ENCODE peak calls at places on chromosomes 2 and 18, in six cellular contexts. One of them, this sample, is unnamed.

GRCh38 chr2:237743024-237743423 is 55.6 kb upstream of the RBM44 start:
- DNase-seq in GM12891: no peak
- DNase-seq in K562: no peak
- DNase-seq in HepG2: no peak
- DNase-seq in H1: no peak
- DNase-seq in GM12878: no peak
- DNase-seq in this sample: no peak

GRCh38 chr18:58319719-58320118 is 275.7 kb downstream of the NEDD4L start:
- DNase-seq in H1: no peak
- DNase-seq in GM12891: no peak
- DNase-seq in HepG2: no peak
- DNase-seq in K562: no peak
- DNase-seq in GM12878: no peak
- DNase-seq in this sample: no peak

GRCh38 chr2:237581751-237582746 is 8.5 kb downstream of the RAB17 start:
- DNase-seq in K562: peak
- DNase-seq in HepG2: peak
- DNase-seq in H1: no peak
- DNase-seq in GM12891: peak
- DNase-seq in GM12878: peak
- DNase-seq in this sample: no peak

GRCh38 chr2:96799623-96799935 is 16.5 kb upstream of the CNNM3 start:
- DNase-seq in H1: no peak
- DNase-seq in K562: no peak
- DNase-seq in HepG2: no peak
- DNase-seq in GM12891: no peak
- DNase-seq in GM12878: no peak
- DNase-seq in this sample: no peak

GRCh38 chr2:72950558-72951255 is 33.4 kb downstream of the EMX1 start:
- DNase-seq in K562: no peak
- DNase-seq in GM12878: no peak
- DNase-seq in H1: no peak
- DNase-seq in HepG2: no peak
- DNase-seq in GM12891: no peak
- DNase-seq in this sample: no peak

GRCh38 chr18:47658498-47658897 is 272.0 kb downstream of the SMAD2 start:
- DNase-seq in GM12878: no peak
- DNase-seq in HepG2: no peak
- DNase-seq in K562: no peak
- DNase-seq in GM12891: no peak
- DNase-seq in H1: no peak
- DNase-seq in this sample: no peak

GRCh38 chr18:37392648-37393047 is 172.9 kb downstream of the CELF4 start:
- DNase-seq in GM12891: no peak
- DNase-seq in H1: no peak
- DNase-seq in GM12878: no peak
- DNase-seq in HepG2: no peak
- DNase-seq in K562: no peak
- DNase-seq in this sample: no peak

GRCh38 chr2:30400151-30400954 is 46.7 kb upstream of the LCLAT1 start:
- DNase-seq in GM12891: no peak
- DNase-seq in K562: no peak
- DNase-seq in HepG2: no peak
- DNase-seq in GM12878: no peak
- DNase-seq in H1: no peak
- DNase-seq in this sample: no peak

GRCh38 chr2:226788881-226789485 is 10.6 kb downstream of the IRS1 start:
- DNase-seq in K562: no peak
- DNase-seq in HepG2: no peak
- DNase-seq in H1: no peak
- DNase-seq in GM12891: no peak
- DNase-seq in GM12878: no peak
- DNase-seq in this sample: no peak

GRCh38 chr18:28175047-28175929 is 1.6 kb downstream of the CDH2 start:
- DNase-seq in GM12878: no peak
- DNase-seq in H1: no peak
- DNase-seq in HepG2: peak
- DNase-seq in K562: no peak
- DNase-seq in GM12891: no peak
- DNase-seq in this sample: peak

GRCh38 chr2:231464576-231465540 is 574 bp upstream of the NCL start:
- DNase-seq in H1: peak
- DNase-seq in K562: peak
- DNase-seq in HepG2: peak
- DNase-seq in GM12878: no peak
- DNase-seq in GM12891: peak
- DNase-seq in this sample: peak

GRCh38 chr2:240395448-240395847 is 40.0 kb upstream of the GPC1 start:
- DNase-seq in K562: no peak
- DNase-seq in GM12878: no peak
- DNase-seq in H1: no peak
- DNase-seq in GM12891: no peak
- DNase-seq in HepG2: no peak
- DNase-seq in this sample: no peak

GRCh38 chr2:182280128-182280527 is 146.7 kb downstream of the PDE1A start:
- DNase-seq in K562: no peak
- DNase-seq in GM12891: no peak
- DNase-seq in HepG2: no peak
- DNase-seq in H1: no peak
- DNase-seq in GM12878: no peak
- DNase-seq in this sample: no peak

GRCh38 chr2:239151201-239152131 is 249.4 kb downstream of the HDAC4 start:
- DNase-seq in GM12891: no peak
- DNase-seq in K562: no peak
- DNase-seq in GM12878: no peak
- DNase-seq in HepG2: no peak
- DNase-seq in H1: no peak
- DNase-seq in this sample: no peak

GRCh38 chr18:35481960-35482366 is 15.8 kb downstream of the INO80C start:
- DNase-seq in GM12878: no peak
- DNase-seq in GM12891: no peak
- DNase-seq in K562: no peak
- DNase-seq in HepG2: peak
- DNase-seq in H1: no peak
- DNase-seq in this sample: no peak

GRCh38 chr2:149006883-149007543 is 31.5 kb upstream of the LYPD6B start:
- DNase-seq in GM12878: no peak
- DNase-seq in K562: no peak
- DNase-seq in H1: no peak
- DNase-seq in HepG2: no peak
- DNase-seq in GM12891: no peak
- DNase-seq in this sample: no peak
- TF ChIP-seq POLR2AphosphoS5 in GM12878: no peak
- TF ChIP-seq POLR2AphosphoS5 in K562: no peak
- TF ChIP-seq POLR2AphosphoS5 in H1: no peak
- TF ChIP-seq POLR2AphosphoS5 in HepG2: no peak
- TF ChIP-seq POLR2AphosphoS5 in GM12891: no peak
- TF ChIP-seq POLR2AphosphoS5 in this sample: no peak

DNA sequence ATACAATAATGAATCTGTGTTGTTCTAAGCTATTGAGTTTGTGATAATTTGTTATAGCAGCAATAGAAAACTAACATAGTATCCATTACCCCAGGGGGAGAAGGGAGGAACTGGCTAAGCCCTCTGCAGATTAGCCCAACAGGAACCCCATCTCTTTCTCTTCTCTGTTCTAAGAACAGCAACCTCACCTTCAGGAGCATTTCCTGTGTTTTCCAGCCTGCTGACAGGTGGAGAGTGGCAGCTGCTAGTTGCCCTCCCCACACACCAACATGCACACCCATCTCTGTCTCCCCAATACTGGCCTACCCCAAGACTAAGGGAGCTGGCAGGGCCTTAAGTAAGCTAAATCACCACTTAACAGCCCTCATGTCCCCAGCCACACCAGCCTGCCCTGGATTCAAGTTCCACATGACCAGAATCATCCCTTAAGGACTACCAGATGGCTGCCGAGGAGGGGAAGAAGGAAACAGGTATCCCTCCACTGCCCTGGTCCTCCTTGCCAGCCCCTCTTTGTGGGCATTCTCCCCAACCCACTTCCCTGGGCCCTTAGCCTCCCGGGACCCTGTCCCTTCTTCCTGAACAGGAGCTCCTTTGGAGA is 52.8 kb downstream of the TRABD2A start:
- DNase-seq in GM12891: no peak
- DNase-seq in K562: no peak
- DNase-seq in H1: no peak
- DNase-seq in GM12878: no peak
- DNase-seq in HepG2: no peak
- DNase-seq in this sample: no peak
- TF ChIP-seq TAF1 in GM12891: no peak
- TF ChIP-seq TAF1 in K562: no peak
- TF ChIP-seq TAF1 in H1: no peak
- TF ChIP-seq TAF1 in GM12878: no peak
- TF ChIP-seq TAF1 in HepG2: no peak
- TF ChIP-seq TAF1 in this sample: no peak

DNA sequence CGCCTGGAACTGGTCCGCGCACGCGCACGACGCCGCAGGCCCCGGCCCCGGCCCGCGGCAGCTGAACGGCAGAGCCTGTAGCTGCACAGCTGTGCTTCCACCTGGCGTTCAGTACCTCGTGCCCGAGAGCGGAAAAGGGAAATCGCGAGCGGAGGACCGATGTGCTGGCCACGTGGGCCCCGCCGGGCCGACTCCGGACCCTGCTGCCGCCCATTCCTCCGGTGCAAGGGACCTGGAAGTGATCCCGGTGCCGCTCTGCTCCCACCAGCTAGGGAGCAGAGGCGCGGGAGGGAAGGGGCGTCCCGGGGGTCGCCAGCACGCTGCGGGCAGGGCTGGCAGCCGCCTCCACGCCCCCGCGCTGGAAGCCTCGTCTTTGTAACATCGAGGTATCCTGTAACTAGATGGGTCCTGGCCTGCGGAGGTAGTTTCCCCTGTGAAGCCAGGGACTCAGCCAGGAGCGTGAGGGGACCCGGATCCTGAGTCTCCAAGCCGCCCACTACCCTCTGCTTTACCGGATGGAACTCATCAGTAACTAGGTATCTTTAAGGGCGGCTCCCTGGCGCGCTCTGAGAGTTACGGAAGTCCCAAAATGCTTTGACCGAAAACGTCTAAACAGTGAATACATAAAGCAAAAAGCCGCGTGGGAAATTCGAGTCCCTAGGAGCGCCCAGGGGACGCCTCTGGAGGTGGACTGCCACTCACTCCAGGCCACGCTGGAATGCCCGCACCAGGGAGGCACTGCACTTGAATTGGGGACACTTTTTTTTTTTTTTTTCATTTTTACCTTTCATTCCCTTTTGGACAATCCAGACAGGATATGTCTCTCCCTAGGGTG is 736 bp upstream of the ODC1 start:
- DNase-seq in GM12878: peak
- DNase-seq in K562: peak
- DNase-seq in H1: peak
- DNase-seq in HepG2: peak
- DNase-seq in GM12891: peak
- DNase-seq in this sample: peak
- TF ChIP-seq POLR2A in GM12878: peak
- TF ChIP-seq POLR2A in K562: peak
- TF ChIP-seq POLR2A in H1: no peak
- TF ChIP-seq POLR2A in HepG2: peak
- TF ChIP-seq POLR2A in GM12891: peak
- TF ChIP-seq POLR2A in this sample: peak

DNA sequence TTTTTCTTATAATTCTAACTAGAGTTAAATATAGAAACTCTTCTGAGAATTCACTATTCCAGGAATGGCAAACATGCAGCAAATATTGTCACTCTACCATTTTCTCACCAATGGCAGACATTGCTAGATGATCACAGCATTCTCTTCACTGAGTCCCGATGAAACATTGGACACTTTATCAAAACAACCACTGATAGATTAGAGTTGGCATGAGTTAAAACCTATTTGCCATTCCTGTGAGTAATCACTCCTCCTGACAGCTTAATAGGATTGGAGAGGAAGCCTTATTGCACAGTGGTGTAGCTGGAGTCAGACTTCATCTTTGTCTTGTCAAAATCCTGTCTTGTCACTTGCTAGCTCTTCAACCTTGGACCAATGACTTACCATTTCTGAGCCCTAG is 163.9 kb upstream of the THUMPD2 start:
- DNase-seq in K562: no peak
- DNase-seq in HepG2: no peak
- DNase-seq in GM12891: no peak
- DNase-seq in H1: no peak
- DNase-seq in GM12878: no peak
- DNase-seq in this sample: no peak
- TF ChIP-seq POLR2AphosphoS5 in K562: no peak
- TF ChIP-seq POLR2AphosphoS5 in HepG2: no peak
- TF ChIP-seq POLR2AphosphoS5 in GM12891: no peak
- TF ChIP-seq POLR2AphosphoS5 in H1: no peak
- TF ChIP-seq POLR2AphosphoS5 in GM12878: no peak
- TF ChIP-seq POLR2AphosphoS5 in this sample: no peak

DNA sequence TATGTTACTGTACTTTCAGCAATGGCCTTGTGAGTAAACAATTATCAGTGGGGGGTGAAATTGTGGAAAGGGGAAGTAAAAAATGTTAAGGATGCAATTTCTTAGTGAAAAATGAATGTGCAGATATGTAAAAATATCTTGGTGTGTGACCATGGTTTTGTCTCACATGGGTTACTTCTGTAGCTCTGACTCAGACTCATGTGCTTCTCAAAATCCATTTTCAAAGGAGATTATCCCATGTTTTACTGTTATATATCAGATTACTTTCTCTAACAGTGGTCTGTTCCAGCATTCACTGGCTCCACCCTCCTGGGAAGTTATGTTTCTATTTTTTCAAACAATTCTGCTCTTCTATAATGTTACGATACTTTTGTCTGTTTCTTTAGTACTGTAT is 298.2 kb upstream of the COL3A1 start:
- DNase-seq in GM12878: no peak
- DNase-seq in H1: no peak
- DNase-seq in HepG2: no peak
- DNase-seq in K562: no peak
- DNase-seq in GM12891: no peak
- DNase-seq in this sample: no peak
- TF ChIP-seq TAF1 in GM12878: no peak
- TF ChIP-seq TAF1 in H1: no peak
- TF ChIP-seq TAF1 in HepG2: no peak
- TF ChIP-seq TAF1 in K562: no peak
- TF ChIP-seq TAF1 in GM12891: no peak
- TF ChIP-seq TAF1 in this sample: no peak

DNA sequence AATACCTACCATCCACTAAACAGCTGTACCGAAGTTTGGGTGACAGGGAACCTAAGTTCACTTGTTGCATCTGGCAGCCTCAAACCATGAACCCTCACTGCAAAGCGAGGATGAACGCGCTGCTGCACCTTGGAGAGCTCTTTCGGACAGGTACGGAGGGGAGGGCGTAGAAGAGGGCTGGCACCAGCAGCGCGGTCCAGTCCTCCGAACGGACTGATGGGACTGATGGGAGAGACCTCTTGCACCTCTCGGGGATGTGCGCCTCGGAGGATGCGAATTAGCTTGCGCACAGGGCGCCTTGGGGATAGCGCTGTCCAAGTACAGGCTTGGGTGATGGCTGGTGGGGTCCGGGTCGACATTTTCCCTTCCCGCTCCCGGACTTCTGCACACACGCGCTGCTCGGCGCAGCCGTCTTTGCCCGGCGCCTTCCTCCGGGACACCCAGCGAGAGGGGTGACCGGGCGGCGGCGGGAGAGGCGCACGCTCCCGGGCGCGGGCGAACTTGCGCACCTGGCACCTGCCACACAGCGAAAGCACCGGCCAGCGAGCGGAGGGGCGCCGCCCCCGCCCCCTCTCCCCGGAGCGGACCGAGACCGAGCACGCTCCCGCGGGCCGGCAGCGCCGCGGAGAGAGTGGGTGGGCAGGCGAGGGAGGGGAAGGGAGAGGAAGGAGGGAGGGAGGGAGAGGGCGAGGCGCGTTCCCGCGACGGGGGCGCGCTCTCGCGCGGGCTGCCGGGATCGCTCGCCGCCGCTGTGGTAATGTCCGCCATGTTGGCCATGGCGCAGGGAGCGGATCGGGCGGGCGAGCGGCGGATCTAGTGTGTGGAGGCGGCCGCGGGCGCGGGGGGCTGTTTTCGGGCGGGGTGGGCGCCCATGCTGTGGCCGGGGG is at the start of gene EPC2:
- DNase-seq in HepG2: peak
- DNase-seq in GM12891: peak
- DNase-seq in H1: peak
- DNase-seq in K562: peak
- DNase-seq in GM12878: peak
- DNase-seq in this sample: peak
- TF ChIP-seq POLR2A in HepG2: peak
- TF ChIP-seq POLR2A in GM12891: peak
- TF ChIP-seq POLR2A in H1: peak
- TF ChIP-seq POLR2A in K562: peak
- TF ChIP-seq POLR2A in GM12878: peak
- TF ChIP-seq POLR2A in this sample: peak

This sample was measured in GM12892.